ENCODE peak calls at places on chromosome 7, in seven cellular contexts. C, H, D, E, N, R and F are unnamed samples.
A peak's percentile ranks its signal among the peaks of the same experiment; 100 is the strongest.

GRCh38 chr7:40673285-40673684 is 538.5 kb downstream of the SUGCT start:
- DNase-seq in C (no peak), H (no peak), D (peak; percentile 77), E (no peak), N (no peak), R (peak; percentile 69), F (peak; percentile 17)

GRCh38 chr7:45328397-45329080 is 170.9 kb downstream of the RAMP3 start:
- DNase-seq in C (no peak), H (no peak), D (no peak), E (no peak), N (no peak), R (no peak), F (no peak)

GRCh38 chr7:91512958-91513357 is 248.7 kb downstream of the FZD1 start:
- DNase-seq in C (no peak), H (no peak), D (no peak), E (no peak), N (no peak), R (peak; percentile 43), F (peak; percentile 21)

GRCh38 chr7:117458977-117459583 is 20.7 kb upstream of the CFTR start:
- DNase-seq in C (peak; percentile 13), H (peak; percentile 21), D (peak; percentile 61), E (no peak), N (peak; percentile 32), R (peak; percentile 19), F (no peak)

GRCh38 chr7:130369831-130370230 is 10.5 kb upstream of the CPA1 start:
- DNase-seq in C (no peak), H (no peak), D (no peak), E (no peak), N (no peak), R (peak; percentile 28), F (no peak)

GRCh38 chr7:104328970-104329825 is 795 bp downstream of the LHFPL3 start:
- DNase-seq in C (no peak), H (no peak), D (no peak), E (no peak), N (peak; percentile 66), R (no peak), F (no peak)

GRCh38 chr7:68121655-68122054 is 1125.0 kb downstream of the TYW1 start:
- DNase-seq in C (no peak), H (no peak), D (no peak), E (no peak), N (no peak), R (no peak), F (no peak)

GRCh38 chr7:46616636-46617035 is 695.6 kb upstream of the IGFBP3 start:
- DNase-seq in C (no peak), H (no peak), D (no peak), E (no peak), N (no peak), R (peak; percentile 7), F (no peak)

GRCh38 chr7:105623378-105623777 is 42.1 kb upstream of the EFCAB10 start:
- DNase-seq in C (no peak), H (peak; percentile 58), D (no peak), E (no peak), N (no peak), R (no peak), F (no peak)

GRCh38 chr7:69134316-69134715 is 464.0 kb upstream of the AUTS2 start:
- DNase-seq in C (no peak), H (no peak), D (no peak), E (no peak), N (no peak), R (no peak), F (no peak)

GRCh38 chr7:25894002-25894901 is 257.7 kb upstream of the NFE2L3 start:
- DNase-seq in C (no peak), H (peak; percentile 85), D (no peak), E (peak; percentile 5), N (no peak), R (no peak), F (peak; percentile 44)

GRCh38 chr7:79833616-79834015 is 301.0 kb upstream of the GNAI1 start:
- DNase-seq in C (no peak), H (no peak), D (no peak), E (no peak), N (no peak), R (no peak), F (no peak)

GRCh38 chr7:38179719-38180333 is 1.8 kb downstream of the STARD3NL start:
- DNase-seq in C (no peak), H (no peak), D (peak; percentile 25), E (no peak), N (no peak), R (peak; percentile 12), F (no peak)

GRCh38 chr7:154698726-154699291 is 304.1 kb downstream of the PAXIP1 start:
- DNase-seq in C (no peak), H (no peak), D (no peak), E (no peak), N (no peak), R (no peak), F (no peak)

GRCh38 chr7:2616973-2617709 is 14.6 kb upstream of the TTYH3 start:
- DNase-seq in C (peak; percentile 75), H (no peak), D (no peak), E (no peak), N (no peak), R (no peak), F (no peak)

GRCh38 chr7:81632418-81632817 is 137.4 kb downstream of the HGF start:
- DNase-seq in C (no peak), H (no peak), D (no peak), E (no peak), N (no peak), R (no peak), F (peak; percentile 10)

GRCh38 chr7:153887756-153888591 is 164.2 kb upstream of the DPP6 start:
- DNase-seq in C (peak; percentile 9), H (no peak), D (no peak), E (no peak), N (no peak), R (no peak), F (no peak)

GRCh38 chr7:50359995-50360925 is 55.7 kb downstream of the IKZF1 start:
- DNase-seq in C (no peak), H (no peak), D (no peak), E (no peak), N (no peak), R (no peak), F (no peak)

GRCh38 chr7:30252885-30253795 is 31.3 kb upstream of the ZNRF2 start:
- DNase-seq in C (peak; percentile 72), H (peak; percentile 85), D (peak; percentile 40), E (peak; percentile 22), N (peak; percentile 40), R (peak; percentile 39), F (no peak)

GRCh38 chr7:33130184-33130583 is 820 bp downstream of the BBS9 start:
- DNase-seq in C (no peak), H (peak; percentile 20), D (peak; percentile 21), E (no peak), N (no peak), R (no peak), F (no peak)

GRCh38 chr7:99267530-99268360 is 4.9 kb upstream of the MYH16 start:
- DNase-seq in C (no peak), H (peak; percentile 68), D (peak; percentile 76), E (no peak), N (no peak), R (peak; percentile 86), F (peak; percentile 94)

GRCh38 chr7:23470290-23471089 is at the start of gene IGF2BP3:
- DNase-seq in C (no peak), H (peak; percentile 95), D (peak; percentile 98), E (no peak), N (peak; percentile 95), R (peak; percentile 98), F (peak; percentile 81)

GRCh38 chr7:12257582-12257981 is 46.5 kb downstream of the TMEM106B start:
- DNase-seq in C (no peak), H (no peak), D (peak; percentile 25), E (no peak), N (no peak), R (peak; percentile 40), F (no peak)

GRCh38 chr7:101058355-101058754 is 26.9 kb upstream of the TRIM56 start:
- DNase-seq in C (peak; percentile 61), H (peak; percentile 18), D (peak; percentile 69), E (no peak), N (no peak), R (peak; percentile 40), F (peak; percentile 60)

GRCh38 chr7:116354546-116355422 is 144.4 kb downstream of the TES start:
- DNase-seq in C (no peak), H (no peak), D (peak; percentile 100), E (no peak), N (no peak), R (peak; percentile 95), F (peak; percentile 90)

GRCh38 chr7:143013897-143014296 is 13.0 kb downstream of the OR9A2 start:
- DNase-seq in C (no peak), H (no peak), D (peak; percentile 84), E (no peak), N (no peak), R (peak; percentile 76), F (no peak)

GRCh38 chr7:54932818-54933543 is 85.8 kb upstream of the EGFR start:
- DNase-seq in C (peak; percentile 80), H (no peak), D (peak; percentile 65), E (peak; percentile 15), N (peak; percentile 87), R (peak; percentile 87), F (peak; percentile 79)

GRCh38 chr7:44210107-44210506 is 9.3 kb downstream of the YKT6 start:
- DNase-seq in C (no peak), H (no peak), D (no peak), E (no peak), N (no peak), R (no peak), F (no peak)